ENCODE peak calls at places on chromosomes 2 and 18, in nine cellular contexts. B, L, Q, U, H, N, P, V and S are unnamed samples.

GRCh38 chr2:151028691-151029176 is 232.9 kb downstream of the RBM43 start:
- DNase-seq in B (no peak), L (no peak), Q (no peak), U (no peak), H (no peak), N (peak; percentile 5), P (no peak), V (no peak), S (no peak)

GRCh38 chr2:70477473-70477872 is 76.2 kb downstream of the TGFA start:
- DNase-seq in B (no peak), L (no peak), Q (no peak), U (peak; percentile 37), H (peak; percentile 42), N (no peak), P (no peak), V (no peak), S (no peak)

GRCh38 chr18:10457798-10458197 is 3.4 kb downstream of the APCDD1 start:
- DNase-seq in B (no peak), L (no peak), Q (no peak), U (no peak), H (no peak), N (no peak), P (no peak), V (no peak), S (no peak)

GRCh38 chr2:121960251-121960650 is 204.8 kb downstream of the TSN start:
- DNase-seq in B (no peak), L (no peak), Q (no peak), U (no peak), H (no peak), N (no peak), P (no peak), V (no peak), S (no peak)

GRCh38 chr2:237593036-237593435 is 2.5 kb upstream of the RAB17 start:
- DNase-seq in B (no peak), L (no peak), Q (no peak), U (no peak), H (no peak), N (no peak), P (no peak), V (no peak), S (no peak)

GRCh38 chr2:145524836-145525235 is 1004.9 kb upstream of the ZEB2 start:
- DNase-seq in B (no peak), L (no peak), Q (no peak), U (no peak), H (no peak), N (no peak), P (no peak), V (no peak), S (no peak)

GRCh38 chr2:72154386-72154785 is 6.7 kb upstream of the CYP26B1 start:
- DNase-seq in B (no peak), L (no peak), Q (no peak), U (no peak), H (no peak), N (no peak), P (no peak), V (no peak), S (no peak)

GRCh38 chr2:134407154-134407890 is 153.4 kb downstream of the MGAT5 start:
- DNase-seq in B (no peak), L (no peak), Q (no peak), U (no peak), H (no peak), N (no peak), P (no peak), V (no peak), S (no peak)

GRCh38 chr2:26292646-26293045 is 47.9 kb downstream of the HADHB start:
- DNase-seq in B (no peak), L (no peak), Q (no peak), U (no peak), H (no peak), N (peak; percentile 67), P (no peak), V (no peak), S (no peak)

GRCh38 chr2:191533693-191534175 is 144.2 kb upstream of the NABP1 start:
- DNase-seq in B (no peak), L (no peak), Q (no peak), U (no peak), H (no peak), N (peak; percentile 27), P (no peak), V (no peak), S (no peak)

GRCh38 chr18:80166240-80166639 is 57.2 kb downstream of the ADNP2 start:
- DNase-seq in B (no peak), L (no peak), Q (peak; percentile 28), U (no peak), H (no peak), N (no peak), P (no peak), V (no peak), S (no peak)

GRCh38 chr2:111668741-111669140 is 215.3 kb downstream of the ANAPC1 start:
- DNase-seq in B (no peak), L (no peak), Q (no peak), U (peak; percentile 10), H (no peak), N (no peak), P (no peak), V (no peak), S (no peak)

GRCh38 chr2:46643493-46643892 is 164.1 kb downstream of the TMEM247 start:
- DNase-seq in B (no peak), L (no peak), Q (no peak), U (no peak), H (no peak), N (no peak), P (no peak), V (no peak), S (no peak)

GRCh38 chr18:3230401-3231334 is 10.9 kb upstream of the MYOM1 start:
- DNase-seq in B (no peak), L (no peak), Q (peak; percentile 52), U (peak; percentile 42), H (no peak), N (peak; percentile 32), P (no peak), V (peak; percentile 44), S (no peak)

GRCh38 chr18:33277431-33277830 is 163.1 kb downstream of the CCDC178 start:
- DNase-seq in B (no peak), L (no peak), Q (no peak), U (no peak), H (peak; percentile 50), N (no peak), P (no peak), V (no peak), S (no peak)

GRCh38 chr2:166238176-166238575 is 110.4 kb upstream of the SCN1A start:
- DNase-seq in B (no peak), L (no peak), Q (no peak), U (no peak), H (no peak), N (no peak), P (no peak), V (no peak), S (no peak)

DNA sequence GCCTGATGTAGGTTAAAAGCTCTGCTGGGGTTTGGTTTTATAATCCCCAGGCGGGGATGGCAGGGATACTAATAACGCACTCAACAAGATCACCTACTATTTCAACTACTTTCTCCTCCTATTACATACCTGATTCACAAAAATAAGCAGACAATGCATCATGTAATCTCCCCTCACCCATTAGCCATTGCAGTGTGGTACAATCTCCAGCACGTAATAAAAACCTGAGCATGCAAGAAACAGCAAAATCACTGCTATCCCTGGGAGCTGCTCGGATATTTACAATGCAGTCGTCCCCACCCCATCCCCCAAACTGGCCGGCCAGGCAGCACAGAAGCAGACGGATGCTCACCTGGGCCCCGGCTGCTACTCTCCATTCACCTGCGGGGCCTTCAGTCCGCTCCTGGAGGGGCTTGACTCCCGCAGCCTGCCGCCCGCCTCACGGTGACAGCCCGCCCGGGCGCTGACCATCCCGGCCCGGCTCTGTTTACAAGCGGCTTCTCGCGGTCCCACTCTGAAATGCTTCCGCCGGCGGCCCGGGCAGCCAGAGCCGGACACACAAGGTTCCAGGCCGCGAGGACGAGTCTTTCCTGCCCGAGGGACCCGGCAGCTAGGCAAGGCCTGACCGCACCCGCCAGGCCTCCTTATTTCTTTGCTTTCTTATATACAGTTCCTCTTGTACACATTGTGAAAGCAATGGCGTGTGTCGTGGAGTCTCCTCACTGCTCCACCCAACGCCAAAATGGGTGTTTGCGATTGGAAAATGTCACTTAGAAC is at the start of gene PLEKHM3:
- DNase-seq in B (peak; percentile 70), L (peak; percentile 90), Q (peak; percentile 93), U (peak; percentile 89), H (peak; percentile 83), N (peak; percentile 84), P (peak; percentile 85), V (peak; percentile 68), S (no peak)
- TF ChIP-seq CTCF in B (peak; percentile 38), L (no peak), Q (no peak), U (no peak), H (no peak), N (no peak), P (no peak), V (no peak), S (no peak)

GRCh38 chr2:240143276-240143675 is 2.8 kb upstream of the OTOS start:
- DNase-seq in B (no peak), L (no peak), Q (peak; percentile 13), U (no peak), H (no peak), N (no peak), P (no peak), V (no peak), S (no peak)

GRCh38 chr2:240140920-240141319 is 462 bp upstream of the OTOS start:
- DNase-seq in B (no peak), L (no peak), Q (peak; percentile 17), U (no peak), H (peak; percentile 0), N (no peak), P (no peak), V (no peak), S (no peak)

GRCh38 chr2:240142859-240143258 is 2.4 kb upstream of the OTOS start:
- DNase-seq in B (no peak), L (no peak), Q (peak; percentile 29), U (no peak), H (no peak), N (no peak), P (no peak), V (no peak), S (no peak)

GRCh38 chr2:240141736-240142135 is 1.3 kb upstream of the OTOS start:
- DNase-seq in B (no peak), L (no peak), Q (peak; percentile 28), U (no peak), H (no peak), N (no peak), P (no peak), V (no peak), S (no peak)

GRCh38 chr2:240142256-240142775 is 1.9 kb upstream of the OTOS start:
- DNase-seq in B (no peak), L (no peak), Q (peak; percentile 36), U (no peak), H (no peak), N (no peak), P (no peak), V (no peak), S (no peak)
- TF ChIP-seq CTCF in B (no peak), L (no peak), Q (no peak), U (no peak), H (no peak), N (no peak), P (no peak), V (no peak), S (no peak)

GRCh38 chr2:226799211-226799975 is at the start of gene IRS1:
- DNase-seq in B (no peak), L (peak; percentile 92), Q (peak; percentile 73), U (peak; percentile 65), H (peak; percentile 60), N (peak; percentile 69), P (peak; percentile 58), V (peak; percentile 71), S (no peak)
- TF ChIP-seq CTCF in B (peak; percentile 71), L (no peak), Q (no peak), U (no peak), H (peak; percentile 64), N (no peak), P (peak; percentile 17), V (no peak), S (peak; percentile 54)

GRCh38 chr2:149388120-149388816 is 57.9 kb downstream of the LYPD6 start:
- DNase-seq in B (no peak), L (no peak), Q (no peak), U (no peak), H (peak; percentile 14), N (peak; percentile 5), P (no peak), V (no peak), S (no peak)
- TF ChIP-seq CTCF in B (no peak), L (no peak), Q (no peak), U (no peak), H (peak; percentile 13), N (peak; percentile 14), P (no peak), V (peak; percentile 51), S (no peak)